ENCODE peak calls at places on chromosomes 7 and 10, in nine cellular contexts. One of them, this sample, is unnamed.

GRCh38 chr7:130062246-130062645 is 8.1 kb upstream of the KLHDC10 start:
- DNase-seq in COR-L47: no peak
- DNase-seq in heart right ventricle: no peak
- DNase-seq in activated B cell treated with CpG ODN at 0.5 μM for 24 hours: no peak
- DNase-seq in GDM1: no peak
- DNase-seq in activated CD4-positive, alpha-beta T cell treated with anti-CD3 and anti-CD28 coated beads for 24 hours: no peak
- DNase-seq in GM04504: no peak
- DNase-seq in epithelial cell of proximal tubule: no peak
- DNase-seq in hypothalamus: no peak
- DNase-seq in this sample: no peak

GRCh38 chr10:118332948-118333710 is 9.0 kb downstream of the FAM204A start:
- DNase-seq in COR-L47: peak; percentile 63
- DNase-seq in hypothalamus: no peak
- DNase-seq in activated B cell treated with CpG ODN at 0.5 μM for 24 hours: no peak
- DNase-seq in GM04504: no peak
- DNase-seq in GDM1: no peak
- DNase-seq in heart right ventricle: no peak
- DNase-seq in activated CD4-positive, alpha-beta T cell treated with anti-CD3 and anti-CD28 coated beads for 24 hours: no peak
- DNase-seq in epithelial cell of proximal tubule: peak; percentile 20
- DNase-seq in this sample: no peak

GRCh38 chr7:106504207-106504606 is 156.8 kb downstream of the CCDC71L start:
- DNase-seq in GDM1: no peak
- DNase-seq in activated B cell treated with CpG ODN at 0.5 μM for 24 hours: no peak
- DNase-seq in GM04504: no peak
- DNase-seq in epithelial cell of proximal tubule: no peak
- DNase-seq in activated CD4-positive, alpha-beta T cell treated with anti-CD3 and anti-CD28 coated beads for 24 hours: no peak
- DNase-seq in hypothalamus: no peak
- DNase-seq in COR-L47: no peak
- DNase-seq in heart right ventricle: no peak
- DNase-seq in this sample: no peak

GRCh38 chr7:50369408-50370026 is 65.0 kb downstream of the IKZF1 start:
- DNase-seq in epithelial cell of proximal tubule: no peak
- DNase-seq in heart right ventricle: no peak
- DNase-seq in activated CD4-positive, alpha-beta T cell treated with anti-CD3 and anti-CD28 coated beads for 24 hours: no peak
- DNase-seq in activated B cell treated with CpG ODN at 0.5 μM for 24 hours: no peak
- DNase-seq in hypothalamus: no peak
- DNase-seq in COR-L47: peak; percentile 28
- DNase-seq in GDM1: peak; percentile 30
- DNase-seq in GM04504: no peak
- DNase-seq in this sample: no peak

GRCh38 chr10:18158698-18159342 is 18.6 kb downstream of the CACNB2 start:
- DNase-seq in hypothalamus: no peak
- DNase-seq in epithelial cell of proximal tubule: no peak
- DNase-seq in activated B cell treated with CpG ODN at 0.5 μM for 24 hours: no peak
- DNase-seq in GM04504: no peak
- DNase-seq in COR-L47: no peak
- DNase-seq in activated CD4-positive, alpha-beta T cell treated with anti-CD3 and anti-CD28 coated beads for 24 hours: no peak
- DNase-seq in heart right ventricle: no peak
- DNase-seq in GDM1: no peak
- DNase-seq in this sample: no peak

GRCh38 chr10:24519950-24520349 is 203.7 kb downstream of the ARHGAP21 start:
- DNase-seq in epithelial cell of proximal tubule: no peak
- DNase-seq in GDM1: no peak
- DNase-seq in heart right ventricle: no peak
- DNase-seq in GM04504: no peak
- DNase-seq in activated CD4-positive, alpha-beta T cell treated with anti-CD3 and anti-CD28 coated beads for 24 hours: no peak
- DNase-seq in hypothalamus: no peak
- DNase-seq in activated B cell treated with CpG ODN at 0.5 μM for 24 hours: no peak
- DNase-seq in COR-L47: no peak
- DNase-seq in this sample: no peak

GRCh38 chr10:95430231-95430951 is 130.8 kb downstream of the SORBS1 start:
- DNase-seq in COR-L47: no peak
- DNase-seq in heart right ventricle: no peak
- DNase-seq in activated CD4-positive, alpha-beta T cell treated with anti-CD3 and anti-CD28 coated beads for 24 hours: peak; percentile 3
- DNase-seq in hypothalamus: no peak
- DNase-seq in GDM1: peak; percentile 32
- DNase-seq in GM04504: peak; percentile 29
- DNase-seq in epithelial cell of proximal tubule: no peak
- DNase-seq in activated B cell treated with CpG ODN at 0.5 μM for 24 hours: peak; percentile 24
- DNase-seq in this sample: peak; percentile 69

GRCh38 chr7:141097430-141097829 is 23.6 kb downstream of the TMEM178B start:
- DNase-seq in activated CD4-positive, alpha-beta T cell treated with anti-CD3 and anti-CD28 coated beads for 24 hours: no peak
- DNase-seq in COR-L47: no peak
- DNase-seq in GDM1: no peak
- DNase-seq in activated B cell treated with CpG ODN at 0.5 μM for 24 hours: no peak
- DNase-seq in GM04504: no peak
- DNase-seq in hypothalamus: no peak
- DNase-seq in heart right ventricle: no peak
- DNase-seq in epithelial cell of proximal tubule: no peak
- DNase-seq in this sample: no peak

GRCh38 chr10:105148921-105149320 is 507.8 kb downstream of the SORCS3 start:
- DNase-seq in hypothalamus: no peak
- DNase-seq in epithelial cell of proximal tubule: peak; percentile 88
- DNase-seq in activated CD4-positive, alpha-beta T cell treated with anti-CD3 and anti-CD28 coated beads for 24 hours: no peak
- DNase-seq in GM04504: no peak
- DNase-seq in COR-L47: no peak
- DNase-seq in activated B cell treated with CpG ODN at 0.5 μM for 24 hours: no peak
- DNase-seq in heart right ventricle: no peak
- DNase-seq in GDM1: no peak
- DNase-seq in this sample: no peak

GRCh38 chr10:74930962-74931361 is 104.6 kb downstream of the KAT6B start:
- DNase-seq in GDM1: peak; percentile 4
- DNase-seq in epithelial cell of proximal tubule: no peak
- DNase-seq in COR-L47: no peak
- DNase-seq in activated CD4-positive, alpha-beta T cell treated with anti-CD3 and anti-CD28 coated beads for 24 hours: no peak
- DNase-seq in heart right ventricle: no peak
- DNase-seq in hypothalamus: no peak
- DNase-seq in activated B cell treated with CpG ODN at 0.5 μM for 24 hours: no peak
- DNase-seq in GM04504: no peak
- DNase-seq in this sample: no peak

GRCh38 chr10:121959671-121960070 is 15.3 kb downstream of the NSMCE4A start:
- DNase-seq in epithelial cell of proximal tubule: no peak
- DNase-seq in GDM1: no peak
- DNase-seq in activated B cell treated with CpG ODN at 0.5 μM for 24 hours: no peak
- DNase-seq in heart right ventricle: no peak
- DNase-seq in COR-L47: no peak
- DNase-seq in GM04504: no peak
- DNase-seq in activated CD4-positive, alpha-beta T cell treated with anti-CD3 and anti-CD28 coated beads for 24 hours: no peak
- DNase-seq in hypothalamus: no peak
- DNase-seq in this sample: no peak

GRCh38 chr7:17095001-17095574 is 203.4 kb upstream of the AHR start:
- DNase-seq in GDM1: no peak
- DNase-seq in heart right ventricle: no peak
- DNase-seq in activated B cell treated with CpG ODN at 0.5 μM for 24 hours: no peak
- DNase-seq in activated CD4-positive, alpha-beta T cell treated with anti-CD3 and anti-CD28 coated beads for 24 hours: no peak
- DNase-seq in COR-L47: no peak
- DNase-seq in hypothalamus: no peak
- DNase-seq in GM04504: peak; percentile 98
- DNase-seq in epithelial cell of proximal tubule: no peak
- DNase-seq in this sample: no peak

GRCh38 chr10:28432210-28432676 is 100.7 kb upstream of the WAC start:
- DNase-seq in activated B cell treated with CpG ODN at 0.5 μM for 24 hours: no peak
- DNase-seq in heart right ventricle: peak; percentile 36
- DNase-seq in GDM1: peak; percentile 22
- DNase-seq in hypothalamus: peak; percentile 1
- DNase-seq in COR-L47: peak; percentile 15
- DNase-seq in activated CD4-positive, alpha-beta T cell treated with anti-CD3 and anti-CD28 coated beads for 24 hours: peak; percentile 5
- DNase-seq in epithelial cell of proximal tubule: peak; percentile 26
- DNase-seq in GM04504: peak; percentile 40
- DNase-seq in this sample: peak; percentile 62

GRCh38 chr7:6256709-6257535 is 15.5 kb downstream of the CYTH3 start:
- DNase-seq in COR-L47: no peak
- DNase-seq in hypothalamus: no peak
- DNase-seq in heart right ventricle: peak; percentile 62
- DNase-seq in activated CD4-positive, alpha-beta T cell treated with anti-CD3 and anti-CD28 coated beads for 24 hours: peak; percentile 35
- DNase-seq in GDM1: peak; percentile 56
- DNase-seq in GM04504: peak; percentile 72
- DNase-seq in activated B cell treated with CpG ODN at 0.5 μM for 24 hours: no peak
- DNase-seq in epithelial cell of proximal tubule: no peak
- DNase-seq in this sample: no peak

GRCh38 chr7:140084972-140085371 is 22.2 kb upstream of the PARP12 start:
- DNase-seq in activated CD4-positive, alpha-beta T cell treated with anti-CD3 and anti-CD28 coated beads for 24 hours: no peak
- DNase-seq in GDM1: no peak
- DNase-seq in epithelial cell of proximal tubule: no peak
- DNase-seq in activated B cell treated with CpG ODN at 0.5 μM for 24 hours: no peak
- DNase-seq in COR-L47: no peak
- DNase-seq in hypothalamus: no peak
- DNase-seq in GM04504: no peak
- DNase-seq in heart right ventricle: no peak
- DNase-seq in this sample: no peak

GRCh38 chr7:128876978-128877755 is 14.5 kb downstream of the ATP6V1F start:
- DNase-seq in COR-L47: no peak
- DNase-seq in hypothalamus: no peak
- DNase-seq in activated B cell treated with CpG ODN at 0.5 μM for 24 hours: no peak
- DNase-seq in activated CD4-positive, alpha-beta T cell treated with anti-CD3 and anti-CD28 coated beads for 24 hours: no peak
- DNase-seq in GDM1: no peak
- DNase-seq in heart right ventricle: no peak
- DNase-seq in GM04504: no peak
- DNase-seq in epithelial cell of proximal tubule: no peak
- DNase-seq in this sample: no peak

GRCh38 chr10:124989526-124989925 is 47.6 kb downstream of the ZRANB1 start:
- DNase-seq in activated B cell treated with CpG ODN at 0.5 μM for 24 hours: no peak
- DNase-seq in epithelial cell of proximal tubule: no peak
- DNase-seq in heart right ventricle: no peak
- DNase-seq in GDM1: no peak
- DNase-seq in GM04504: no peak
- DNase-seq in COR-L47: no peak
- DNase-seq in hypothalamus: no peak
- DNase-seq in activated CD4-positive, alpha-beta T cell treated with anti-CD3 and anti-CD28 coated beads for 24 hours: no peak
- DNase-seq in this sample: no peak

GRCh38 chr7:6234384-6234783 is 38.0 kb downstream of the CYTH3 start:
- DNase-seq in heart right ventricle: no peak
- DNase-seq in COR-L47: no peak
- DNase-seq in epithelial cell of proximal tubule: no peak
- DNase-seq in GDM1: no peak
- DNase-seq in activated B cell treated with CpG ODN at 0.5 μM for 24 hours: peak; percentile 21
- DNase-seq in hypothalamus: no peak
- DNase-seq in GM04504: no peak
- DNase-seq in activated CD4-positive, alpha-beta T cell treated with anti-CD3 and anti-CD28 coated beads for 24 hours: no peak
- DNase-seq in this sample: no peak

GRCh38 chr7:96169439-96169838 is 152.5 kb downstream of the SLC25A13 start:
- DNase-seq in hypothalamus: no peak
- DNase-seq in activated CD4-positive, alpha-beta T cell treated with anti-CD3 and anti-CD28 coated beads for 24 hours: no peak
- DNase-seq in COR-L47: no peak
- DNase-seq in epithelial cell of proximal tubule: peak; percentile 83
- DNase-seq in GDM1: no peak
- DNase-seq in activated B cell treated with CpG ODN at 0.5 μM for 24 hours: no peak
- DNase-seq in GM04504: no peak
- DNase-seq in heart right ventricle: no peak
- DNase-seq in this sample: no peak

GRCh38 chr7:44962483-44963251 is 16.1 kb downstream of the MYO1G start:
- DNase-seq in GM04504: no peak
- DNase-seq in COR-L47: no peak
- DNase-seq in activated CD4-positive, alpha-beta T cell treated with anti-CD3 and anti-CD28 coated beads for 24 hours: no peak
- DNase-seq in hypothalamus: no peak
- DNase-seq in heart right ventricle: no peak
- DNase-seq in GDM1: no peak
- DNase-seq in activated B cell treated with CpG ODN at 0.5 μM for 24 hours: no peak
- DNase-seq in epithelial cell of proximal tubule: no peak
- DNase-seq in this sample: no peak

GRCh38 chr7:77413861-77414424 is 2.2 kb downstream of the GSAP start:
- DNase-seq in GDM1: no peak
- DNase-seq in hypothalamus: no peak
- DNase-seq in epithelial cell of proximal tubule: no peak
- DNase-seq in GM04504: no peak
- DNase-seq in activated CD4-positive, alpha-beta T cell treated with anti-CD3 and anti-CD28 coated beads for 24 hours: no peak
- DNase-seq in heart right ventricle: no peak
- DNase-seq in COR-L47: no peak
- DNase-seq in activated B cell treated with CpG ODN at 0.5 μM for 24 hours: no peak
- DNase-seq in this sample: no peak

GRCh38 chr10:5412277-5412941 is at the start of gene NET1:
- DNase-seq in COR-L47: peak; percentile 77
- DNase-seq in GDM1: peak; percentile 79
- DNase-seq in activated CD4-positive, alpha-beta T cell treated with anti-CD3 and anti-CD28 coated beads for 24 hours: peak; percentile 53
- DNase-seq in heart right ventricle: peak; percentile 89
- DNase-seq in epithelial cell of proximal tubule: no peak
- DNase-seq in activated B cell treated with CpG ODN at 0.5 μM for 24 hours: peak; percentile 60
- DNase-seq in GM04504: peak; percentile 59
- DNase-seq in hypothalamus: peak; percentile 55
- DNase-seq in this sample: peak; percentile 96

GRCh38 chr7:85165263-85165662 is 21.6 kb downstream of the SEMA3D start:
- DNase-seq in activated CD4-positive, alpha-beta T cell treated with anti-CD3 and anti-CD28 coated beads for 24 hours: no peak
- DNase-seq in COR-L47: no peak
- DNase-seq in GDM1: no peak
- DNase-seq in activated B cell treated with CpG ODN at 0.5 μM for 24 hours: no peak
- DNase-seq in hypothalamus: no peak
- DNase-seq in epithelial cell of proximal tubule: no peak
- DNase-seq in heart right ventricle: no peak
- DNase-seq in GM04504: no peak
- DNase-seq in this sample: no peak

GRCh38 chr10:79145517-79146470 is 77.0 kb downstream of the ZMIZ1 start:
- DNase-seq in GDM1: no peak
- DNase-seq in hypothalamus: no peak
- DNase-seq in GM04504: no peak
- DNase-seq in activated B cell treated with CpG ODN at 0.5 μM for 24 hours: no peak
- DNase-seq in activated CD4-positive, alpha-beta T cell treated with anti-CD3 and anti-CD28 coated beads for 24 hours: no peak
- DNase-seq in epithelial cell of proximal tubule: no peak
- DNase-seq in heart right ventricle: no peak
- DNase-seq in COR-L47: no peak
- DNase-seq in this sample: no peak

GRCh38 chr7:132100483-132100882 is 475.8 kb downstream of the PLXNA4 start:
- DNase-seq in activated B cell treated with CpG ODN at 0.5 μM for 24 hours: no peak
- DNase-seq in activated CD4-positive, alpha-beta T cell treated with anti-CD3 and anti-CD28 coated beads for 24 hours: no peak
- DNase-seq in GM04504: no peak
- DNase-seq in hypothalamus: no peak
- DNase-seq in epithelial cell of proximal tubule: no peak
- DNase-seq in COR-L47: no peak
- DNase-seq in heart right ventricle: no peak
- DNase-seq in GDM1: no peak
- DNase-seq in this sample: no peak

GRCh38 chr10:32788359-32788758 is 169.7 kb downstream of the ITGB1 start:
- DNase-seq in GDM1: no peak
- DNase-seq in activated B cell treated with CpG ODN at 0.5 μM for 24 hours: no peak
- DNase-seq in COR-L47: no peak
- DNase-seq in activated CD4-positive, alpha-beta T cell treated with anti-CD3 and anti-CD28 coated beads for 24 hours: no peak
- DNase-seq in hypothalamus: no peak
- DNase-seq in GM04504: no peak
- DNase-seq in heart right ventricle: no peak
- DNase-seq in epithelial cell of proximal tubule: no peak
- DNase-seq in this sample: no peak

GRCh38 chr10:108970016-108970415 is 953.3 kb downstream of the XPNPEP1 start:
- DNase-seq in GM04504: no peak
- DNase-seq in hypothalamus: no peak
- DNase-seq in GDM1: peak; percentile 0
- DNase-seq in activated B cell treated with CpG ODN at 0.5 μM for 24 hours: no peak
- DNase-seq in epithelial cell of proximal tubule: peak; percentile 1
- DNase-seq in activated CD4-positive, alpha-beta T cell treated with anti-CD3 and anti-CD28 coated beads for 24 hours: no peak
- DNase-seq in COR-L47: no peak
- DNase-seq in heart right ventricle: no peak
- DNase-seq in this sample: no peak

GRCh38 chr10:123245264-123245663 is 91.1 kb downstream of the BUB3 start:
- DNase-seq in hypothalamus: no peak
- DNase-seq in activated B cell treated with CpG ODN at 0.5 μM for 24 hours: no peak
- DNase-seq in heart right ventricle: no peak
- DNase-seq in GM04504: no peak
- DNase-seq in activated CD4-positive, alpha-beta T cell treated with anti-CD3 and anti-CD28 coated beads for 24 hours: no peak
- DNase-seq in GDM1: no peak
- DNase-seq in COR-L47: no peak
- DNase-seq in epithelial cell of proximal tubule: no peak
- DNase-seq in this sample: no peak

This sample was measured in pancreas.